ENCODE peak calls at places on chromosomes 7 and 10, in four cellular contexts. V is osteoblast, C is PC-9, X is endothelial cell of umbilical vein. O is an unnamed sample.

GRCh38 chr10:129233351-129234148 is 233.5 kb upstream of the MGMT start:
- DNase-seq in C (no peak), V (no peak), X (no peak), O (no peak)

GRCh38 chr7:7554021-7554432 is 12.7 kb upstream of the MIOS start:
- DNase-seq in X (no peak), C (no peak), V (peak), O (peak)

GRCh38 chr10:12448729-12449391 is 99.5 kb downstream of the CAMK1D start:
- DNase-seq in X (peak), V (peak), C (peak), O (peak)

GRCh38 chr10:84340187-84340586 is 11.8 kb downstream of the CCSER2 start:
- DNase-seq in C (no peak), V (no peak), X (no peak), O (no peak)

GRCh38 chr7:92809397-92810241 is 26.8 kb downstream of the CDK6 start:
- DNase-seq in X (peak), V (no peak), C (peak), O (peak)

GRCh38 chr7:103777440-103777839 is 212.0 kb downstream of the RELN start:
- DNase-seq in C (no peak), X (no peak), V (no peak), O (no peak)

GRCh38 chr7:25952277-25953057 is 199.5 kb upstream of the NFE2L3 start:
- DNase-seq in V (peak), C (no peak), X (no peak), O (no peak)

GRCh38 chr10:70927221-70927943 is 39.0 kb upstream of the PCBD1 start:
- DNase-seq in C (no peak), V (peak), X (no peak), O (peak)

GRCh38 chr7:45687721-45688120 is 113.6 kb downstream of the ADCY1 start:
- DNase-seq in V (no peak), C (no peak), X (no peak), O (no peak)

GRCh38 chr10:18279202-18279601 is 139.0 kb downstream of the CACNB2 start:
- DNase-seq in X (no peak), V (no peak), C (no peak), O (peak)

GRCh38 chr10:123451607-123452245 is 214.4 kb upstream of the GPR26 start:
- DNase-seq in X (no peak), V (no peak), C (no peak), O (no peak)

GRCh38 chr10:75195035-75195763 is 15.4 kb upstream of the VDAC2 start:
- DNase-seq in V (peak), C (no peak), X (no peak), O (peak)

GRCh38 chr7:132379292-132379691 is 197.0 kb downstream of the PLXNA4 start:
- DNase-seq in X (no peak), V (no peak), C (no peak), O (no peak)

GRCh38 chr10:77320852-77321496 is 316.6 kb downstream of the KCNMA1 start:
- DNase-seq in X (no peak), V (peak), C (no peak), O (peak)

GRCh38 chr7:82428186-82428961 is 15.2 kb downstream of the CACNA2D1 start:
- DNase-seq in C (no peak), V (peak), X (peak), O (peak)

GRCh38 chr10:125479059-125479458 is 203.9 kb downstream of the TEX36 start:
- DNase-seq in C (peak), V (no peak), X (peak), O (peak)

GRCh38 chr7:69419928-69420327 is 178.3 kb upstream of the AUTS2 start:
- DNase-seq in V (no peak), C (no peak), X (no peak), O (peak)

GRCh38 chr7:5198741-5199140 is 8.7 kb downstream of the WIPI2 start:
- DNase-seq in X (no peak), V (no peak), C (no peak), O (no peak)

GRCh38 chr7:94620703-94621118 is 35.2 kb downstream of the SGCE start:
- DNase-seq in C (peak), X (peak), V (peak), O (peak)

GRCh38 chr7:39618868-39619267 is 4.5 kb upstream of the RALA start:
- DNase-seq in V (no peak), X (no peak), C (no peak), O (no peak)

GRCh38 chr7:1345796-1346532 is 113.3 kb downstream of the UNCX start:
- DNase-seq in C (no peak), V (no peak), X (no peak), O (no peak)

GRCh38 chr7:108813247-108814014 is 243.8 kb downstream of the DNAJB9 start:
- DNase-seq in C (no peak), V (no peak), X (no peak), O (no peak)

GRCh38 chr7:108815815-108816214 is 246.1 kb downstream of the DNAJB9 start:
- DNase-seq in C (no peak), X (no peak), V (no peak), O (no peak)

GRCh38 chr7:108818742-108819141 is 249.1 kb downstream of the DNAJB9 start:
- DNase-seq in V (no peak), X (no peak), C (no peak), O (no peak)
- H3K4me2 ChIP-seq in V (no peak), X (no peak), C (no peak), O (no peak)

GRCh38 chr10:44689368-44689767 is 221.8 kb upstream of the TMEM72 start:
- DNase-seq in V (no peak), C (no peak), X (no peak), O (no peak)
- TF ChIP-seq CTCF in V (peak), C (no peak), X (no peak), O (peak)

GRCh38 chr7:48140001-48140681 is 31.1 kb upstream of the ABCA13 start:
- DNase-seq in X (peak), C (peak), V (no peak), O (no peak)
- H3K4me2 ChIP-seq in X (no peak), C (peak), V (peak), O (no peak)

GRCh38 chr7:6553460-6554044 is 2.3 kb upstream of the GRID2IP start:
- DNase-seq in C (no peak), X (no peak), V (peak), O (no peak)
- TF ChIP-seq CTCF in C (peak), X (peak), V (no peak), O (no peak)

DNA sequence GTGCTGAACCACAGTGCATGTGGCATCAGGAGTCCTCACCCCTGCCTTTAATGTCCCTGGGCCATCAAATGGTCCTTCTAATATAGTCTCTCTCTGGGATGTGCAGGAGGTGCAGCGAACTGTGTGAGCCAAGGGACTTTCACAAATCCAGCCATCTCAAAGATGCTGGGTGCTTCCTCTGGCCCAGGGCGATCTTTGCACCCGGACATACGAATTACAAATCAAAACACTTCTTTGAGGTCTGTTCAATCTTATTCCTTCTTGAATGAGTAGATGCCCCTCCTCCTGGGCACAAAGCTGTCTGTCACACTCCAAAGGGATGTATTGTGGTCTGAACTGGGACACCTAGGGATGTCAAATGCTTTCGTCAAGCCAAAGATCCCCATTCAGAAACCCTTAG is 60.6 kb downstream of the VSTM4 start:
- DNase-seq in C (no peak), V (no peak), X (no peak), O (no peak)
- H3K4me2 ChIP-seq in C (no peak), V (no peak), X (no peak), O (no peak)

GRCh38 chr7:24054231-24054630 is 229.8 kb upstream of the NPY start:
- DNase-seq in V (no peak), C (no peak), X (no peak), O (no peak)

GRCh38 chr7:24058953-24059352 is 225.0 kb upstream of the NPY start:
- DNase-seq in X (no peak), C (no peak), V (no peak), O (no peak)

GRCh38 chr7:24059775-24060174 is 224.2 kb upstream of the NPY start:
- DNase-seq in C (peak), X (no peak), V (no peak), O (no peak)

GRCh38 chr7:24052572-24053223 is 231.3 kb upstream of the NPY start:
- DNase-seq in V (no peak), X (no peak), C (peak), O (peak)

GRCh38 chr7:24057243-24057642 is 226.7 kb upstream of the NPY start:
- DNase-seq in X (no peak), C (no peak), V (peak), O (no peak)
- TF ChIP-seq CTCF in X (no peak), C (no peak), V (no peak), O (peak)

GRCh38 chr10:88083597-88083989 is 220.2 kb downstream of the PTEN start:
- DNase-seq in C (no peak), X (no peak), V (no peak), O (no peak)
- H3K4me2 ChIP-seq in C (no peak), X (no peak), V (no peak), O (no peak)

DNA sequence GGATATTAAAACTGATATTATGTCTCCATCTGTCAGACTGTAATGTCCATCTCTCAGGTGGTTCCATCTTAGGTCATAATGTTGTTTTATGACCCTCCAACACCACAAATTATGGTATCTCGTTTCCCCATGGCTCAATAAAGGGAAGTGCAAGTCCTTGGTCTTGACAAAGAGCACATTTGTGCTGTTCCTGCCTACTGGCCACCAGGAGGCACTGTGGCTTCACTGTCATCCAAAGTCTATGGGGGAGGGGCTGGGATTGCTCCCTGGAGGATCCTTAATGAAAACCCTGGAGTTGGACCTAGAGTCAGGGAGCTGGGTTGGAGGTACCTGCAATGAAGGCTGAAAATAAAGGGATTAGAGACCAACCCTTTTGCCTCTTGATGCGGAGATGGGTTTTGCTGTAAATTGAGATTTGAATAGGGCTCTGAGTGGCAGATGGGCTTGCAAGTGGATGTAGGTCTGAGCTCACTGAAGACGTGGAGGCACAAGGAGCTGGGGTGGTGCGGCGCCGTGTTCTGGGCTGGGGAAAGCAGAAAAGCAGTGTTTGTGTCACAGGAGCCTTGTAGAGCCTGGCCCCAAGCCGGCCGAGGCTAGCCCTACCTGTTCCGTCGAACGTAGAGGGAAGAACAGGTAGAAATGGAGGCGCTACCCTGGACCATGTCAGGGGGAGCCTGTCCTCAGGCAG is 180.5 kb upstream of the PRSS58 start:
- DNase-seq in X (peak), C (no peak), V (no peak), O (peak)
- TF ChIP-seq CTCF in X (peak), C (peak), V (peak), O (peak)

DNA sequence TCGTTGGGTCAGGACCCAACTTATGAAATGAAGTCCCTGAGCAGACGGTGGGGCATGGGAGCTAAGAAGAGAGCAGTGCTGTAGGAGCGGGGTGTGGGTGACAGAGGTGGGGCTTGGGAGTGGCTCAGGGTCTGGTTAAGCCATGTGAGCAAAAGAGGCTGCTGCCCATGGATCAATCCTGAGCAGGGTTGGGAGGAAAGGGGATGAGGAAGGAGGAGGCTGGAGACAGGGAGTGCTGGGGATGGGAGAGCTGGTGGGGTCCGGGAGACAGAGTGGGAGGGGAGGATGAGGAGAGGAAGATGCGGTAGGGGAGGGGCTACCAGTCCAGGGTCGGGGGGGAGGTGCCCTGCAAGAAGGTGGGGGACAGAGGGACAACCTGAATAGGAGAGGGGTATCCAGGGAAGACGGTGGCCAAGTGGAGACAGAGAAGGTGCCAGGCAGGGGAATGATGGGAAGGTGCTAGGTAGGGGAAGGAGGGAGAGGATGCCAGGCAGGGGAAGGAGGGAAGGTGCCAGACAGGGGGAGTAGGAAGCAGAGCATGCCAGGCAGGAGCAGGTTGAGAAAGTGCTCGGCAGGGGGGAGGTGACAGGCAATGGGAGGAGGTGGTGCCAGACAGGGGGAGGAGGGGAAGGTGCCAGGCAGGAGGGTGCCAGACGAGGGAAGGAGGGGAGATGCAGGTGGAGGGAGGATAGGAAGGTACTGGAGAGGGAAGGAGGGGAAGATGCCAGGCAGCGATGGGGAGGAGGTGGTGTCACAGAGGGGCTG is 27.5 kb upstream of the SMARCD3 start:
- DNase-seq in V (no peak), C (no peak), X (no peak), O (no peak)
- H3K4me2 ChIP-seq in V (no peak), C (peak), X (no peak), O (peak)

DNA sequence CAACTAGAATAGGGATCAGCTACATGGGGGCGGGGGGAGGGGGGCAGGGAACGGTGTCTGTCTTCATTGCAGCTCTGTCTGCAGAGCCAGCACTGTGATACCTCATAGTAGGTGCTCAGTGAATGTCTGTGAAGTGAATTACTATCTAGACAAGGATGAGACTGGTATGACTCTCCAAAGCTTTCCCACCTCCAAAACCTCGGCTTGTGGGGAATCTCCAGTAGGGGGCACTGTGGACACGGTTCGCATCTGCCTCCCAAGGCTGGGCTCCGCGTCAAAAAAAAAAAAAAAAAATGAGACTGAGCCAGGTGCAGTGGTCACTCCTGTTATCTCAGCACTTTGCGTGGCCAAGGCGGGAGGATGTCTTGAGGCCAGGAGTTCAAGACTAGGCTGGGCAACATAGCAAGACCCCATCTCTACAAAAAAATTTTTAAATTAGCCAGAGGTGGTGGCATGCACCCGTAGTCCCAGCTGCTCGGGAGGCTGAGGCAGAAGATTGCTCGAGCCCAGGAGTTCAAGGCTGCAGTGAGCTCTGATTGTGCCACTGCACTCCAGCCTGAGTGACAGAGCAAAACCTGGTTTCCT is 9.6 kb downstream of the TRIM56 start:
- DNase-seq in V (peak), X (peak), C (peak), O (no peak)
- TF ChIP-seq CTCF in V (peak), X (peak), C (peak), O (peak)